ENCODE peak calls at places on chromosomes 3 and 15, in five cellular contexts. One of them, this sample, is unnamed.

GRCh38 chr3:42515976-42516375 is 13.5 kb downstream of the VIPR1 start:
- DNase-seq in psoas muscle: no peak
- DNase-seq in right atrium auricular region: no peak
- DNase-seq in breast epithelium: no peak
- DNase-seq in right cardiac atrium: no peak
- DNase-seq in this sample: no peak

GRCh38 chr3:193732827-193733226 is 139.8 kb downstream of the OPA1 start:
- DNase-seq in breast epithelium: no peak
- DNase-seq in psoas muscle: no peak
- DNase-seq in right atrium auricular region: no peak
- DNase-seq in right cardiac atrium: no peak
- DNase-seq in this sample: no peak

GRCh38 chr3:178289544-178290160 is 246.6 kb upstream of the KCNMB2 start:
- DNase-seq in right cardiac atrium: no peak
- DNase-seq in right atrium auricular region: no peak
- DNase-seq in psoas muscle: peak
- DNase-seq in breast epithelium: peak
- DNase-seq in this sample: no peak

GRCh38 chr3:126114406-126115386 is 30.8 kb upstream of the SLC41A3 start:
- DNase-seq in right atrium auricular region: no peak
- DNase-seq in right cardiac atrium: no peak
- DNase-seq in psoas muscle: no peak
- DNase-seq in breast epithelium: no peak
- DNase-seq in this sample: no peak

GRCh38 chr3:139339219-139339906 is 4.5 kb upstream of the MRPS22 start:
- DNase-seq in right cardiac atrium: no peak
- DNase-seq in right atrium auricular region: no peak
- DNase-seq in psoas muscle: no peak
- DNase-seq in breast epithelium: no peak
- DNase-seq in this sample: no peak

GRCh38 chr15:82532991-82533481 is 7.2 kb downstream of the RPS17 start:
- DNase-seq in breast epithelium: peak
- DNase-seq in right atrium auricular region: no peak
- DNase-seq in psoas muscle: no peak
- DNase-seq in right cardiac atrium: no peak
- DNase-seq in this sample: no peak

GRCh38 chr15:28935316-28935715 is 49.5 kb downstream of the APBA2 start:
- DNase-seq in right cardiac atrium: no peak
- DNase-seq in breast epithelium: no peak
- DNase-seq in right atrium auricular region: no peak
- DNase-seq in psoas muscle: no peak
- DNase-seq in this sample: no peak

GRCh38 chr15:39255760-39256159 is 325.1 kb upstream of the THBS1 start:
- DNase-seq in right cardiac atrium: no peak
- DNase-seq in psoas muscle: no peak
- DNase-seq in breast epithelium: no peak
- DNase-seq in right atrium auricular region: no peak
- DNase-seq in this sample: no peak

GRCh38 chr15:70290708-70291107 is 193.0 kb upstream of the TLE3 start:
- DNase-seq in psoas muscle: no peak
- DNase-seq in breast epithelium: no peak
- DNase-seq in right atrium auricular region: no peak
- DNase-seq in right cardiac atrium: no peak
- DNase-seq in this sample: no peak

GRCh38 chr3:15452156-15452555 is 24.8 kb downstream of the EAF1 start:
- DNase-seq in right atrium auricular region: peak
- DNase-seq in right cardiac atrium: no peak
- DNase-seq in breast epithelium: no peak
- DNase-seq in psoas muscle: no peak
- DNase-seq in this sample: no peak

GRCh38 chr3:14288833-14289451 is 110.3 kb downstream of the LSM3 start:
- DNase-seq in breast epithelium: no peak
- DNase-seq in right atrium auricular region: no peak
- DNase-seq in right cardiac atrium: no peak
- DNase-seq in psoas muscle: no peak
- DNase-seq in this sample: no peak
- H3K27ac ChIP-seq in breast epithelium: no peak
- H3K27ac ChIP-seq in right atrium auricular region: peak
- H3K27ac ChIP-seq in right cardiac atrium: peak
- H3K27ac ChIP-seq in psoas muscle: peak
- H3K27ac ChIP-seq in this sample: peak

GRCh38 chr3:24192004-24192403 is 246.9 kb downstream of the NR1D2 start:
- DNase-seq in right cardiac atrium: no peak
- DNase-seq in psoas muscle: no peak
- DNase-seq in breast epithelium: no peak
- DNase-seq in right atrium auricular region: no peak
- DNase-seq in this sample: no peak
- H3K27ac ChIP-seq in right cardiac atrium: no peak
- H3K27ac ChIP-seq in psoas muscle: peak
- H3K27ac ChIP-seq in breast epithelium: no peak
- H3K27ac ChIP-seq in right atrium auricular region: no peak
- H3K27ac ChIP-seq in this sample: no peak

GRCh38 chr3:116852801-116853200 is 143.2 kb downstream of the TUSC7 start:
- DNase-seq in psoas muscle: no peak
- DNase-seq in breast epithelium: no peak
- DNase-seq in right atrium auricular region: no peak
- DNase-seq in right cardiac atrium: no peak
- DNase-seq in this sample: no peak

GRCh38 chr3:116842254-116842957 is 132.8 kb downstream of the TUSC7 start:
- DNase-seq in breast epithelium: no peak
- DNase-seq in psoas muscle: no peak
- DNase-seq in right cardiac atrium: no peak
- DNase-seq in right atrium auricular region: no peak
- DNase-seq in this sample: no peak

GRCh38 chr3:116849261-116849688 is 139.7 kb downstream of the TUSC7 start:
- DNase-seq in right cardiac atrium: no peak
- DNase-seq in right atrium auricular region: no peak
- DNase-seq in breast epithelium: no peak
- DNase-seq in psoas muscle: no peak
- DNase-seq in this sample: no peak

GRCh38 chr3:116848402-116848801 is 138.8 kb downstream of the TUSC7 start:
- DNase-seq in psoas muscle: no peak
- DNase-seq in right atrium auricular region: no peak
- DNase-seq in right cardiac atrium: no peak
- DNase-seq in breast epithelium: no peak
- DNase-seq in this sample: no peak
- H3K27ac ChIP-seq in psoas muscle: no peak
- H3K27ac ChIP-seq in right atrium auricular region: no peak
- H3K27ac ChIP-seq in right cardiac atrium: no peak
- H3K27ac ChIP-seq in breast epithelium: no peak
- H3K27ac ChIP-seq in this sample: no peak

GRCh38 chr3:24390169-24390821 is 104.4 kb downstream of the THRB start:
- DNase-seq in breast epithelium: no peak
- DNase-seq in right cardiac atrium: no peak
- DNase-seq in psoas muscle: no peak
- DNase-seq in right atrium auricular region: no peak
- DNase-seq in this sample: no peak
- H3K27ac ChIP-seq in breast epithelium: peak
- H3K27ac ChIP-seq in right cardiac atrium: no peak
- H3K27ac ChIP-seq in psoas muscle: peak
- H3K27ac ChIP-seq in right atrium auricular region: no peak
- H3K27ac ChIP-seq in this sample: no peak

This sample was measured in caudate nucleus.